ENCODE peak calls at places on chromosomes 5 and 9, in ten cellular contexts. One of them, this sample, is unnamed.
A peak's percentile ranks its signal among the peaks of the same experiment; 100 is the strongest.

GRCh38 chr9:136095028-136095494 is at the start of gene NACC2:
- DNase-seq in omental fat pad: no peak
- DNase-seq in tibial nerve: no peak
- DNase-seq in neuronal stem cell: peak; percentile 38
- DNase-seq in HT-29: peak; percentile 71
- DNase-seq in HCT116: no peak
- DNase-seq in stimulated activated CD8-positive, alpha-beta memory T cell treated with anti-CD3 and anti-CD28 coated beads, Interleukin-15, amount 100 ng/mL, for 1 hour: no peak
- DNase-seq in OCI-LY7: no peak
- DNase-seq in LHCN-M2: peak; percentile 57
- DNase-seq in memory B cell: no peak
- DNase-seq in this sample: no peak

GRCh38 chr5:10439692-10440091 is 2.0 kb upstream of the ROPN1L start:
- DNase-seq in stimulated activated CD8-positive, alpha-beta memory T cell treated with anti-CD3 and anti-CD28 coated beads, Interleukin-15, amount 100 ng/mL, for 1 hour: no peak
- DNase-seq in HCT116: no peak
- DNase-seq in memory B cell: no peak
- DNase-seq in omental fat pad: no peak
- DNase-seq in OCI-LY7: no peak
- DNase-seq in HT-29: no peak
- DNase-seq in tibial nerve: no peak
- DNase-seq in LHCN-M2: no peak
- DNase-seq in neuronal stem cell: no peak
- DNase-seq in this sample: no peak

GRCh38 chr5:52466749-52467148 is 321.0 kb upstream of the ITGA1 start:
- DNase-seq in LHCN-M2: no peak
- DNase-seq in HCT116: no peak
- DNase-seq in memory B cell: no peak
- DNase-seq in stimulated activated CD8-positive, alpha-beta memory T cell treated with anti-CD3 and anti-CD28 coated beads, Interleukin-15, amount 100 ng/mL, for 1 hour: no peak
- DNase-seq in HT-29: no peak
- DNase-seq in neuronal stem cell: no peak
- DNase-seq in omental fat pad: no peak
- DNase-seq in tibial nerve: no peak
- DNase-seq in OCI-LY7: no peak
- DNase-seq in this sample: no peak

GRCh38 chr9:119078015-119078414 is 291.2 kb downstream of the BRINP1 start:
- DNase-seq in memory B cell: no peak
- DNase-seq in OCI-LY7: no peak
- DNase-seq in neuronal stem cell: no peak
- DNase-seq in HCT116: no peak
- DNase-seq in LHCN-M2: no peak
- DNase-seq in tibial nerve: no peak
- DNase-seq in omental fat pad: no peak
- DNase-seq in HT-29: no peak
- DNase-seq in stimulated activated CD8-positive, alpha-beta memory T cell treated with anti-CD3 and anti-CD28 coated beads, Interleukin-15, amount 100 ng/mL, for 1 hour: no peak
- DNase-seq in this sample: no peak

GRCh38 chr9:32508728-32509127 is 17.3 kb downstream of the RIGI start:
- DNase-seq in neuronal stem cell: no peak
- DNase-seq in omental fat pad: no peak
- DNase-seq in LHCN-M2: no peak
- DNase-seq in HT-29: no peak
- DNase-seq in HCT116: no peak
- DNase-seq in OCI-LY7: no peak
- DNase-seq in stimulated activated CD8-positive, alpha-beta memory T cell treated with anti-CD3 and anti-CD28 coated beads, Interleukin-15, amount 100 ng/mL, for 1 hour: no peak
- DNase-seq in tibial nerve: no peak
- DNase-seq in memory B cell: no peak
- DNase-seq in this sample: no peak

GRCh38 chr9:110069326-110070248 is 138.4 kb downstream of the C9orf152 start:
- DNase-seq in neuronal stem cell: no peak
- DNase-seq in HCT116: no peak
- DNase-seq in OCI-LY7: no peak
- DNase-seq in stimulated activated CD8-positive, alpha-beta memory T cell treated with anti-CD3 and anti-CD28 coated beads, Interleukin-15, amount 100 ng/mL, for 1 hour: no peak
- DNase-seq in omental fat pad: no peak
- DNase-seq in tibial nerve: no peak
- DNase-seq in LHCN-M2: peak; percentile 83
- DNase-seq in HT-29: no peak
- DNase-seq in memory B cell: no peak
- DNase-seq in this sample: no peak

GRCh38 chr9:38287420-38287985 is 105.0 kb upstream of the ALDH1B1 start:
- DNase-seq in LHCN-M2: no peak
- DNase-seq in OCI-LY7: no peak
- DNase-seq in HT-29: no peak
- DNase-seq in stimulated activated CD8-positive, alpha-beta memory T cell treated with anti-CD3 and anti-CD28 coated beads, Interleukin-15, amount 100 ng/mL, for 1 hour: no peak
- DNase-seq in omental fat pad: no peak
- DNase-seq in neuronal stem cell: no peak
- DNase-seq in memory B cell: no peak
- DNase-seq in HCT116: no peak
- DNase-seq in tibial nerve: no peak
- DNase-seq in this sample: no peak

GRCh38 chr9:95580812-95581761 is 64.3 kb upstream of the PTCH1 start:
- DNase-seq in memory B cell: no peak
- DNase-seq in tibial nerve: no peak
- DNase-seq in OCI-LY7: no peak
- DNase-seq in stimulated activated CD8-positive, alpha-beta memory T cell treated with anti-CD3 and anti-CD28 coated beads, Interleukin-15, amount 100 ng/mL, for 1 hour: no peak
- DNase-seq in HT-29: no peak
- DNase-seq in HCT116: no peak
- DNase-seq in omental fat pad: no peak
- DNase-seq in neuronal stem cell: no peak
- DNase-seq in LHCN-M2: no peak
- DNase-seq in this sample: no peak

GRCh38 chr5:180401236-180401907 is 48.2 kb upstream of the GFPT2 start:
- DNase-seq in LHCN-M2: no peak
- DNase-seq in OCI-LY7: no peak
- DNase-seq in HCT116: no peak
- DNase-seq in omental fat pad: no peak
- DNase-seq in memory B cell: no peak
- DNase-seq in tibial nerve: no peak
- DNase-seq in neuronal stem cell: no peak
- DNase-seq in stimulated activated CD8-positive, alpha-beta memory T cell treated with anti-CD3 and anti-CD28 coated beads, Interleukin-15, amount 100 ng/mL, for 1 hour: no peak
- DNase-seq in HT-29: no peak
- DNase-seq in this sample: no peak

GRCh38 chr5:179121667-179122111 is 61.5 kb downstream of the ZNF354C start:
- DNase-seq in tibial nerve: no peak
- DNase-seq in HCT116: no peak
- DNase-seq in HT-29: no peak
- DNase-seq in omental fat pad: no peak
- DNase-seq in LHCN-M2: no peak
- DNase-seq in memory B cell: no peak
- DNase-seq in OCI-LY7: no peak
- DNase-seq in neuronal stem cell: no peak
- DNase-seq in stimulated activated CD8-positive, alpha-beta memory T cell treated with anti-CD3 and anti-CD28 coated beads, Interleukin-15, amount 100 ng/mL, for 1 hour: no peak
- DNase-seq in this sample: no peak

GRCh38 chr9:114037961-114038723 is 40.0 kb downstream of the AMBP start:
- DNase-seq in HT-29: no peak
- DNase-seq in neuronal stem cell: peak; percentile 75
- DNase-seq in LHCN-M2: no peak
- DNase-seq in tibial nerve: no peak
- DNase-seq in HCT116: no peak
- DNase-seq in OCI-LY7: no peak
- DNase-seq in stimulated activated CD8-positive, alpha-beta memory T cell treated with anti-CD3 and anti-CD28 coated beads, Interleukin-15, amount 100 ng/mL, for 1 hour: no peak
- DNase-seq in omental fat pad: no peak
- DNase-seq in memory B cell: no peak
- DNase-seq in this sample: no peak

GRCh38 chr5:74201334-74202081 is 439.0 kb downstream of the ENC1 start:
- DNase-seq in OCI-LY7: no peak
- DNase-seq in tibial nerve: peak; percentile 27
- DNase-seq in omental fat pad: no peak
- DNase-seq in LHCN-M2: peak; percentile 54
- DNase-seq in HCT116: no peak
- DNase-seq in neuronal stem cell: no peak
- DNase-seq in memory B cell: no peak
- DNase-seq in stimulated activated CD8-positive, alpha-beta memory T cell treated with anti-CD3 and anti-CD28 coated beads, Interleukin-15, amount 100 ng/mL, for 1 hour: no peak
- DNase-seq in HT-29: peak; percentile 94
- DNase-seq in this sample: no peak

GRCh38 chr5:56737002-56737621 is 78.2 kb upstream of the MAP3K1 start:
- DNase-seq in OCI-LY7: peak; percentile 46
- DNase-seq in HT-29: peak; percentile 51
- DNase-seq in memory B cell: no peak
- DNase-seq in LHCN-M2: no peak
- DNase-seq in tibial nerve: no peak
- DNase-seq in HCT116: no peak
- DNase-seq in neuronal stem cell: no peak
- DNase-seq in stimulated activated CD8-positive, alpha-beta memory T cell treated with anti-CD3 and anti-CD28 coated beads, Interleukin-15, amount 100 ng/mL, for 1 hour: no peak
- DNase-seq in omental fat pad: no peak
- DNase-seq in this sample: no peak

GRCh38 chr9:76642074-76642473 is 122.2 kb upstream of the PCA3 start:
- DNase-seq in HT-29: no peak
- DNase-seq in HCT116: no peak
- DNase-seq in OCI-LY7: no peak
- DNase-seq in memory B cell: no peak
- DNase-seq in LHCN-M2: no peak
- DNase-seq in stimulated activated CD8-positive, alpha-beta memory T cell treated with anti-CD3 and anti-CD28 coated beads, Interleukin-15, amount 100 ng/mL, for 1 hour: no peak
- DNase-seq in omental fat pad: no peak
- DNase-seq in neuronal stem cell: no peak
- DNase-seq in tibial nerve: no peak
- DNase-seq in this sample: no peak

GRCh38 chr5:377326-377981 is 55.9 kb downstream of the AHRR start:
- DNase-seq in HCT116: no peak
- DNase-seq in HT-29: no peak
- DNase-seq in omental fat pad: no peak
- DNase-seq in OCI-LY7: no peak
- DNase-seq in stimulated activated CD8-positive, alpha-beta memory T cell treated with anti-CD3 and anti-CD28 coated beads, Interleukin-15, amount 100 ng/mL, for 1 hour: no peak
- DNase-seq in neuronal stem cell: no peak
- DNase-seq in memory B cell: no peak
- DNase-seq in tibial nerve: no peak
- DNase-seq in LHCN-M2: no peak
- DNase-seq in this sample: no peak

GRCh38 chr9:118271936-118272335 is 567.7 kb downstream of the TLR4 start:
- DNase-seq in OCI-LY7: no peak
- DNase-seq in HCT116: no peak
- DNase-seq in memory B cell: no peak
- DNase-seq in tibial nerve: no peak
- DNase-seq in stimulated activated CD8-positive, alpha-beta memory T cell treated with anti-CD3 and anti-CD28 coated beads, Interleukin-15, amount 100 ng/mL, for 1 hour: no peak
- DNase-seq in neuronal stem cell: no peak
- DNase-seq in HT-29: no peak
- DNase-seq in omental fat pad: no peak
- DNase-seq in LHCN-M2: peak; percentile 49
- DNase-seq in this sample: no peak

GRCh38 chr5:124923131-124923530 is 176.7 kb upstream of the ZNF608 start:
- DNase-seq in LHCN-M2: peak; percentile 21
- DNase-seq in HCT116: no peak
- DNase-seq in OCI-LY7: peak; percentile 38
- DNase-seq in neuronal stem cell: no peak
- DNase-seq in omental fat pad: no peak
- DNase-seq in tibial nerve: peak; percentile 32
- DNase-seq in stimulated activated CD8-positive, alpha-beta memory T cell treated with anti-CD3 and anti-CD28 coated beads, Interleukin-15, amount 100 ng/mL, for 1 hour: no peak
- DNase-seq in HT-29: no peak
- DNase-seq in memory B cell: no peak
- DNase-seq in this sample: no peak

GRCh38 chr5:83608122-83608521 is 112.5 kb downstream of the HAPLN1 start:
- DNase-seq in neuronal stem cell: peak; percentile 43
- DNase-seq in HCT116: peak; percentile 38
- DNase-seq in OCI-LY7: peak; percentile 23
- DNase-seq in stimulated activated CD8-positive, alpha-beta memory T cell treated with anti-CD3 and anti-CD28 coated beads, Interleukin-15, amount 100 ng/mL, for 1 hour: no peak
- DNase-seq in HT-29: peak; percentile 65
- DNase-seq in omental fat pad: no peak
- DNase-seq in tibial nerve: peak; percentile 12
- DNase-seq in LHCN-M2: peak; percentile 46
- DNase-seq in memory B cell: no peak
- DNase-seq in this sample: no peak

GRCh38 chr5:38878391-38879090 is 32.7 kb downstream of the OSMR start:
- DNase-seq in memory B cell: no peak
- DNase-seq in neuronal stem cell: no peak
- DNase-seq in OCI-LY7: no peak
- DNase-seq in stimulated activated CD8-positive, alpha-beta memory T cell treated with anti-CD3 and anti-CD28 coated beads, Interleukin-15, amount 100 ng/mL, for 1 hour: no peak
- DNase-seq in omental fat pad: no peak
- DNase-seq in LHCN-M2: no peak
- DNase-seq in HCT116: no peak
- DNase-seq in tibial nerve: no peak
- DNase-seq in HT-29: no peak
- DNase-seq in this sample: no peak

GRCh38 chr9:86632537-86632936 is 278.3 kb upstream of the TUT7 start:
- DNase-seq in LHCN-M2: no peak
- DNase-seq in omental fat pad: no peak
- DNase-seq in stimulated activated CD8-positive, alpha-beta memory T cell treated with anti-CD3 and anti-CD28 coated beads, Interleukin-15, amount 100 ng/mL, for 1 hour: no peak
- DNase-seq in OCI-LY7: no peak
- DNase-seq in HCT116: no peak
- DNase-seq in tibial nerve: no peak
- DNase-seq in neuronal stem cell: no peak
- DNase-seq in HT-29: no peak
- DNase-seq in memory B cell: no peak
- DNase-seq in this sample: no peak

GRCh38 chr5:179191506-179192184 is 131.5 kb downstream of the ZNF354C start:
- DNase-seq in OCI-LY7: no peak
- DNase-seq in stimulated activated CD8-positive, alpha-beta memory T cell treated with anti-CD3 and anti-CD28 coated beads, Interleukin-15, amount 100 ng/mL, for 1 hour: no peak
- DNase-seq in omental fat pad: no peak
- DNase-seq in LHCN-M2: no peak
- DNase-seq in tibial nerve: no peak
- DNase-seq in memory B cell: no peak
- DNase-seq in neuronal stem cell: no peak
- DNase-seq in HT-29: no peak
- DNase-seq in HCT116: no peak
- DNase-seq in this sample: no peak

GRCh38 chr5:7397005-7397546 is 1.1 kb downstream of the ADCY2 start:
- DNase-seq in omental fat pad: no peak
- DNase-seq in HCT116: no peak
- DNase-seq in neuronal stem cell: no peak
- DNase-seq in OCI-LY7: no peak
- DNase-seq in LHCN-M2: no peak
- DNase-seq in memory B cell: no peak
- DNase-seq in HT-29: no peak
- DNase-seq in stimulated activated CD8-positive, alpha-beta memory T cell treated with anti-CD3 and anti-CD28 coated beads, Interleukin-15, amount 100 ng/mL, for 1 hour: no peak
- DNase-seq in tibial nerve: peak; percentile 35
- DNase-seq in this sample: no peak

GRCh38 chr5:72815580-72816296 is 723 bp upstream of the TNPO1 start:
- DNase-seq in neuronal stem cell: no peak
- DNase-seq in HCT116: no peak
- DNase-seq in OCI-LY7: no peak
- DNase-seq in tibial nerve: peak; percentile 38
- DNase-seq in omental fat pad: peak; percentile 26
- DNase-seq in stimulated activated CD8-positive, alpha-beta memory T cell treated with anti-CD3 and anti-CD28 coated beads, Interleukin-15, amount 100 ng/mL, for 1 hour: no peak
- DNase-seq in memory B cell: no peak
- DNase-seq in LHCN-M2: peak; percentile 38
- DNase-seq in HT-29: no peak
- DNase-seq in this sample: no peak

GRCh38 chr5:111043712-111044506 is 27.6 kb upstream of the TSLP start:
- DNase-seq in neuronal stem cell: no peak
- DNase-seq in HCT116: no peak
- DNase-seq in tibial nerve: no peak
- DNase-seq in stimulated activated CD8-positive, alpha-beta memory T cell treated with anti-CD3 and anti-CD28 coated beads, Interleukin-15, amount 100 ng/mL, for 1 hour: no peak
- DNase-seq in LHCN-M2: peak; percentile 89
- DNase-seq in memory B cell: no peak
- DNase-seq in omental fat pad: no peak
- DNase-seq in OCI-LY7: no peak
- DNase-seq in HT-29: no peak
- DNase-seq in this sample: no peak

GRCh38 chr5:140145818-140146522 is 20.2 kb downstream of the IGIP start:
- DNase-seq in tibial nerve: peak; percentile 33
- DNase-seq in memory B cell: peak; percentile 53
- DNase-seq in HT-29: peak; percentile 71
- DNase-seq in OCI-LY7: no peak
- DNase-seq in HCT116: no peak
- DNase-seq in stimulated activated CD8-positive, alpha-beta memory T cell treated with anti-CD3 and anti-CD28 coated beads, Interleukin-15, amount 100 ng/mL, for 1 hour: peak; percentile 8
- DNase-seq in neuronal stem cell: peak; percentile 73
- DNase-seq in omental fat pad: peak; percentile 36
- DNase-seq in LHCN-M2: peak; percentile 50
- DNase-seq in this sample: peak; percentile 62

GRCh38 chr5:109953821-109954220 is 264.1 kb downstream of the MAN2A1 start:
- DNase-seq in omental fat pad: no peak
- DNase-seq in LHCN-M2: peak; percentile 46
- DNase-seq in tibial nerve: no peak
- DNase-seq in neuronal stem cell: no peak
- DNase-seq in memory B cell: no peak
- DNase-seq in stimulated activated CD8-positive, alpha-beta memory T cell treated with anti-CD3 and anti-CD28 coated beads, Interleukin-15, amount 100 ng/mL, for 1 hour: no peak
- DNase-seq in HCT116: no peak
- DNase-seq in HT-29: no peak
- DNase-seq in OCI-LY7: no peak
- DNase-seq in this sample: no peak

GRCh38 chr9:129868571-129869486 is 33.6 kb downstream of the USP20 start:
- DNase-seq in HCT116: no peak
- DNase-seq in neuronal stem cell: no peak
- DNase-seq in HT-29: no peak
- DNase-seq in LHCN-M2: no peak
- DNase-seq in stimulated activated CD8-positive, alpha-beta memory T cell treated with anti-CD3 and anti-CD28 coated beads, Interleukin-15, amount 100 ng/mL, for 1 hour: peak; percentile 70
- DNase-seq in OCI-LY7: no peak
- DNase-seq in memory B cell: peak; percentile 20
- DNase-seq in tibial nerve: no peak
- DNase-seq in omental fat pad: no peak
- DNase-seq in this sample: no peak

GRCh38 chr5:32190094-32190493 is 16.0 kb upstream of the GOLPH3 start:
- DNase-seq in neuronal stem cell: no peak
- DNase-seq in memory B cell: no peak
- DNase-seq in tibial nerve: peak; percentile 40
- DNase-seq in stimulated activated CD8-positive, alpha-beta memory T cell treated with anti-CD3 and anti-CD28 coated beads, Interleukin-15, amount 100 ng/mL, for 1 hour: no peak
- DNase-seq in HCT116: no peak
- DNase-seq in LHCN-M2: no peak
- DNase-seq in HT-29: no peak
- DNase-seq in omental fat pad: no peak
- DNase-seq in OCI-LY7: no peak
- DNase-seq in this sample: no peak